ENCODE peak calls at places on chromosomes 16 and 17, in four cellular contexts. H is aorta, W is heart left ventricle, O is A549. X is an unnamed sample.

GRCh38 chr17:78873519-78874340 is 29.3 kb downstream of the CEP295NL start:
- DNase-seq in O (no peak), H (no peak), W (peak; percentile 64), X (no peak)

GRCh38 chr17:72937687-72938086 is 154.8 kb downstream of the SLC39A11 start:
- DNase-seq in W (no peak), H (no peak), O (no peak), X (no peak)

GRCh38 chr16:70740919-70741778 is 55.3 kb upstream of the MTSS2 start:
- DNase-seq in O (no peak), H (no peak), W (no peak), X (peak; percentile 43)

GRCh38 chr17:19737305-19738072 is 10.6 kb downstream of the ALDH3A1 start:
- DNase-seq in H (no peak), O (no peak), W (no peak), X (peak; percentile 38)

GRCh38 chr16:9134306-9134705 is 42.9 kb downstream of the HAPSTR1 start:
- DNase-seq in O (no peak), H (no peak), W (no peak), X (no peak)

GRCh38 chr17:57926723-57927047 is 28.5 kb downstream of the CUEDC1 start:
- DNase-seq in O (no peak), H (no peak), W (no peak), X (no peak)

GRCh38 chr17:59829217-59830006 is 63.3 kb downstream of the TUBD1 start:
- DNase-seq in O (peak; percentile 82), H (no peak), W (no peak), X (no peak)

GRCh38 chr16:16027728-16028310 is 78.4 kb downstream of the ABCC1 start:
- DNase-seq in H (no peak), O (no peak), W (no peak), X (no peak)

GRCh38 chr17:3879181-3879580 is 13.7 kb downstream of the CAMKK1 start:
- DNase-seq in O (no peak), H (no peak), W (no peak), X (peak; percentile 75)

GRCh38 chr17:73311428-73311780 is 397 bp downstream of the CDC42EP4 start:
- DNase-seq in W (peak; percentile 60), H (peak; percentile 85), O (no peak), X (no peak)

GRCh38 chr16:59201821-59202220 is 467.7 kb upstream of the GOT2 start:
- DNase-seq in W (no peak), H (no peak), O (no peak), X (no peak)

GRCh38 chr16:89292443-89293078 is 75.1 kb downstream of the ZNF778 start:
- DNase-seq in H (no peak), W (no peak), O (no peak), X (peak; percentile 50)

GRCh38 chr17:31130286-31131224 is 35.8 kb downstream of the NF1 start:
- DNase-seq in O (no peak), H (no peak), W (peak; percentile 81), X (peak; percentile 83)

GRCh38 chr17:31128241-31128640 is 33.5 kb downstream of the NF1 start:
- DNase-seq in W (no peak), H (no peak), O (no peak), X (no peak)

GRCh38 chr17:31132977-31133376 is 38.2 kb downstream of the NF1 start:
- DNase-seq in O (no peak), H (no peak), W (no peak), X (no peak)

GRCh38 chr17:31134526-31134925 is 39.7 kb downstream of the NF1 start:
- DNase-seq in O (no peak), H (no peak), W (no peak), X (no peak)

DNA sequence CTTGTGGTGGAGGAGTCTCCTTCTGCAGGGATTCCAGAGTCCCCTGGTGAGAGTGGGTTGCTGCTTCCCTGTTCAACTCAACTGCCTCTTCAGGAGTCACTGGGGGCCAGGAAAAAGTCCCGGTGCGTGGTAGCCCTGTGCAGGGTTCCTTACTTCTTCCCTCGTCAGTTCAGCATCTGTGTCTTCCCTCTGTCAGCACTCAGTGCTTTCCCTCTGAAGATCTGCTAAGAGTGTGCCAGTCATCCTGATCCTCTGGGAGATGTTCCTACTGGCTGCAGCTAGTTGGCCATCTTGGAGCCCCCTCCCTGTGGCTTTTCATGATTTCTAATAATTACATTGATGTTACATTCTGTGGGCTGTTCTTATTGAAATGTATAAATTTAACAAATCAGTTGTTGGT is 36.5 kb downstream of the NF1 start:
- DNase-seq in W (no peak), H (no peak), O (no peak), X (no peak)
- H3K27ac ChIP-seq in W (peak overlapping the region; percentile 67), H (no peak overlapping the region), O (no peak overlapping the region), X (peak overlapping the region; percentile 60)

GRCh38 chr16:54268340-54268739 is 18.2 kb downstream of the IRX3 start:
- DNase-seq in H (no peak), W (no peak), O (no peak), X (no peak)

GRCh38 chr16:54268766-54269165 is 17.8 kb downstream of the IRX3 start:
- DNase-seq in O (no peak), H (no peak), W (no peak), X (no peak)

GRCh38 chr16:54273566-54273965 is 13.0 kb downstream of the IRX3 start:
- DNase-seq in O (no peak), H (no peak), W (no peak), X (no peak)

GRCh38 chr16:54269461-54269860 is 17.1 kb downstream of the IRX3 start:
- DNase-seq in O (no peak), H (no peak), W (no peak), X (no peak)

GRCh38 chr16:54270711-54271110 is 15.9 kb downstream of the IRX3 start:
- DNase-seq in W (no peak), H (no peak), O (no peak), X (no peak)
- H3K27ac ChIP-seq in W (no peak overlapping the region), H (no peak overlapping the region), O (no peak overlapping the region), X (no peak overlapping the region)

DNA sequence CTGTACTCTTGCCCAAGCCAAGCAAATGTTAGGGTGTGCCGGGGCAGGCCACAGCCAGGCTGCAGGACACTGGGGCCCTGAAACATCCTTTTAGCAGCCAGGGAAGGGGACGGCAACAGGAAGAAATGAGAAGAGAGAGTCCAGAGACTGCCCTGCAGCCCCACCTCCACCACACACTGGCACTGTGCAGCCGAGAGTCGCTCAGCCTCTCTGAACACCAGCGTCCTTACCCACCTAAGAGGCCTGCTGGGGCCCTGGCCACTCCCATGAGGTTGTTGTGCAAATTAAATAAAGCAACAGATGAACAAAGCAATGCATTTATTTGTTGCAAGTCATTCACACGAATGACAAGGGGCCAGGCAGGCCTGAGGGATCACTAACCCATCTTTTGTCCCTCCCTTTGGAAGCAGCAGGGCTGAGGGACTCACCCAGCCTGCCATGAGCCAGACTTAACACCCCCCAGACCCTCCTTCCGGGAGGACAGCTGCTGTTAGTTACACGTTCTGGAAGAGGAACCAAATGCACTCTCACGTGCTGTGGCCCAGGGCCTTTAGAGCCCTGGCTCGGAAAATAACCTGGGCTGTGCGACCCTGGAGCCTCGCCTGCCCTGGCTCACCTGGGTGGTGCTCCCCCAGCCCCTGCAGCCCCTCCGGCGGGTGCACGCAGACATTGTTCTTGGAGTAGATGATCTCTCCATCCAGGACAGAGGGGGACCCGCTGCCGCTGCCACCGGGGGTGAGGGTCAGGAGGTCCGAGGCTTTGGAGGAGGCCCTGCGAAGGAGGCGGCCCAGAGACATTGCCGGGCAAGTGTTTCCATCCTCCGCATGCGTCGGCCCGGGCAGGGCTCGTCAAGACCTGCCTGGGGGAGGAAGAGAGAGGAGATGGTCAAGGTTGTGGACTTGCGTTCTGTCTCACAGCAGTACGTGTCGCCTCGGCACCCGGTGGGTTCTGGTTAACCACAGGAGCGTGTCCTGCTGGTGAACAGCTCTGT is 22.6 kb downstream of the TBC1D16 start:
- DNase-seq in W (no peak), O (no peak), H (no peak), X (no peak)
- H3K27ac ChIP-seq in W (no peak overlapping the region), O (no peak overlapping the region), H (no peak overlapping the region), X (no peak overlapping the region)

GRCh38 chr16:11583889-11584565 is 2.7 kb downstream of the LITAF start:
- DNase-seq in H (peak; percentile 5), W (no peak), O (no peak), X (peak; percentile 41)
- H3K27ac ChIP-seq in H (no peak overlapping the region), W (no peak overlapping the region), O (peak overlapping the region; percentile 99), X (no peak overlapping the region)

DNA sequence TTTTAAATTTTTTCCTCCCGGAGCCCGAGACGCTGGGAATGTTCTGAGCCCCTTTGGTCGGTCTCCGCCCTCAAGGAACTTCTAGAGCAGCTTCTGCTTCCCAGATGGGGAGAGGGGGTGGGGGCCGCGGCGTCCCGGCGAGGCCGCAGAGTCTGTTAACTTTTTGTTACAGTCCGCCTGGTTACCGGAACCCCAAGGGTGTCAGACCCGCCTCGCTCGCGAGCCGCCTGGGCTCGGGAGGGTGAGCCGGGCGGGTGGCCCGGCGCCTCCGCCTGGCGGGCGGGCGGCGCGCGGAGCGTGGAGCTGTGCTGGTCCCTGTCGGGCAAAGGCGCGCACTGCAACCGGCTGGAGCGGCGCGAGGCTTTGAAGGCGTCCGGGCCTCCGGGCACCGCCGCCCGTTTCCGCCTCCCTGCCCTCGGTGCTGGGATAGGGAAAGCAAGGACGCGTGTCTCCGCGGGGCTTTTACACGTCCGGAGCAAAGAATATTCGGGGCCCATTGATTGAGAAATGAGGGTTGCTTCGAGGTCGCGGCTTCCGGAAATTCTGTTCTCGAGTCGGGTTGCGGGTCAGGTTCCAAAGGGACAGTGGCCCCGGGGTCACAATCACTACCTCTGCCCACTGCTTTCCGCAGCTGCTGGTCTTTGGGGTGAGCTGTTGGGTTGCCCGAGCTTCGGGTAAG is 1.7 kb downstream of the HS3ST3B1 start:
- DNase-seq in O (peak; percentile 83), W (peak; percentile 84), H (peak; percentile 94), X (peak; percentile 94)
- H3K27ac ChIP-seq in O (peak overlapping the region; percentile 44), W (peak overlapping the region; percentile 86), H (no peak overlapping the region), X (no peak overlapping the region)

GRCh38 chr17:17700251-17700969 is 19.2 kb downstream of the RAI1 start:
- DNase-seq in H (peak; percentile 84), O (no peak), W (no peak), X (peak; percentile 77)

GRCh38 chr17:17701112-17701511 is 19.9 kb downstream of the RAI1 start:
- DNase-seq in H (no peak), O (no peak), W (no peak), X (no peak)

GRCh38 chr17:17696871-17697633 is 15.8 kb downstream of the RAI1 start:
- DNase-seq in O (no peak), H (no peak), W (no peak), X (no peak)

GRCh38 chr17:17698371-17698770 is 17.1 kb downstream of the RAI1 start:
- DNase-seq in O (no peak), H (no peak), W (no peak), X (peak; percentile 47)

DNA sequence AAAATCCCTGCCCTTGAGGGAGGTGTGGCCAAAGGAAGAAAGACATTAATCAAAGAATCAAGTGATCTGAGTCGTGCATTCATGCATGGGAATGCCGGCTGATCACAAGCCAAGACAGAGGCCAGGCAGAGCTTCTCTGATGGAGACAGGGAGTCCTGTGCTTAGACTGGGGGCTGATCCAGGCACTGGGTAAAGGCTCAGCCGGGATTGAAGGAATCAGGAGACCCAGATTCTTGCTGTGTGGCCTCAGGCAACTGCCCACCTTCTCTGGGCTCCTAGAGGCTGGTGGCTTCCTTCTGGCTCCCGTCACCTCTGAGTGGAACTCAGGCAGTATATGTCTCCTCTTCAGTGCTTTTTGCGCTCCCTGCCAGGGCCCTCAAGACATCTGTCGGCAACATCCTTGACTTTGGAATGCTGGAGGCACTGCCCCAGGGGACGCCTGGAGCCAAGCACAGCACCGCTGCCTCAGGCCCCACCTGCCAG is 17.7 kb downstream of the RAI1 start:
- DNase-seq in H (no peak), O (no peak), W (no peak), X (peak; percentile 46)
- H3K27ac ChIP-seq in H (no peak overlapping the region), O (no peak overlapping the region), W (peak overlapping the region; percentile 98), X (peak overlapping the region; percentile 53)

GRCh38 chr16:31428277-31428597 is at the start of gene COX6A2:
- DNase-seq in O (no peak), H (no peak), W (peak; percentile 74), X (no peak)
- H3K27ac ChIP-seq in O (no peak within 1 kb of the TSS), H (no peak within 1 kb of the TSS), W (peak within 1 kb of the TSS; percentile 97), X (peak within 1 kb of the TSS; percentile 98)

X was measured in right cardiac atrium.